ENCODE peak calls at places on chromosomes 7 and 10, in four cellular contexts. P is A549; L is cardiac fibroblast; U is CD8-positive, alpha-beta T cell. G is an unnamed sample.

GRCh38 chr7:5143935-5144903 is 45.8 kb upstream of the WIPI2 start:
- DNase-seq in P (no peak), U (peak), L (peak), G (no peak)

GRCh38 chr7:110623436-110623835 is 467.5 kb upstream of the LRRN3 start:
- DNase-seq in L (no peak), U (no peak), P (no peak), G (peak)

GRCh38 chr10:48523212-48523819 is 81.6 kb downstream of the ARHGAP22 start:
- DNase-seq in P (peak), L (peak), U (no peak), G (peak)

GRCh38 chr10:121860810-121861209 is 67.0 kb downstream of the ATE1 start:
- DNase-seq in P (no peak), L (no peak), U (no peak), G (no peak)

GRCh38 chr7:97015787-97016391 is 8.7 kb downstream of the DLX5 start:
- DNase-seq in P (no peak), U (no peak), L (no peak), G (no peak)

GRCh38 chr7:9981950-9982349 is 991.7 kb upstream of the PHF14 start:
- DNase-seq in U (no peak), P (no peak), L (no peak), G (no peak)

GRCh38 chr10:48599830-48600134 is 5.1 kb downstream of the ARHGAP22 start:
- DNase-seq in U (no peak), P (no peak), L (peak), G (peak)

GRCh38 chr10:44262551-44263251 is 122.2 kb downstream of the CXCL12 start:
- DNase-seq in P (no peak), L (no peak), U (no peak), G (no peak)

GRCh38 chr7:80147543-80148376 is 13.1 kb downstream of the GNAI1 start:
- DNase-seq in U (no peak), L (peak), P (no peak), G (peak)

GRCh38 chr10:119161680-119162079 is 3.8 kb downstream of the SFXN4 start:
- DNase-seq in U (no peak), L (peak), P (no peak), G (peak)

GRCh38 chr7:4361774-4362173 is 320.3 kb upstream of the FOXK1 start:
- DNase-seq in L (no peak), U (no peak), P (peak), G (no peak)

GRCh38 chr7:127608446-127608845 is 9.5 kb downstream of the PAX4 start:
- DNase-seq in U (no peak), L (no peak), P (no peak), G (no peak)

GRCh38 chr7:30047124-30047523 is 18.9 kb downstream of the PLEKHA8 start:
- DNase-seq in P (no peak), U (no peak), L (no peak), G (no peak)

GRCh38 chr7:22574756-22575517 is 74.9 kb upstream of the STEAP1B start:
- DNase-seq in L (peak), P (no peak), U (no peak), G (no peak)

GRCh38 chr10:124731551-124731950 is 12.6 kb downstream of the FAM53B start:
- DNase-seq in P (no peak), L (no peak), U (no peak), G (no peak)

GRCh38 chr10:71725998-71726672 is 6.6 kb upstream of the C10orf105 start:
- DNase-seq in L (peak), U (peak), P (peak), G (peak)

GRCh38 chr10:132030898-132031463 is 34.8 kb upstream of the JAKMIP3 start:
- DNase-seq in P (no peak), U (no peak), L (no peak), G (peak)

GRCh38 chr7:68507644-68508043 is 1090.6 kb upstream of the AUTS2 start:
- DNase-seq in U (no peak), L (no peak), P (no peak), G (no peak)

DNA sequence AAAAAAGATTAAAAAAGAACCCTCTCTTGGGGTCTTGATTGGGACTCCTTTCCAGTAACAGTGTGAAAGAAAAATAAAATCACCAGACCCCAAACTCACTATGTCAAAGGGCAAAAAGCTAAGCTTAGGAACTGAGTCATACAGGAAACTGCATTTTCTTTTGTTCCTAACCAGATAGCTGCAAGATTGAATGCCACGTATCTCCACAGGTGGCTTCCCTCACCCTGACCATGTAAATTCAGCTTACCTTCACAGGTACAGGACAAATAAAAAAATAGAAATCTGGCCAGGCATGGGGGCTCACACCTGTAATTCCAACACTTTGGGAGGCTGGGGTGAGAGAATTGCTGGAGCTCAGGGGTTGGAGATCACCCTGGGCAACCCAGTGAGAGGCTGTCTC is 32.5 kb upstream of the EIF4H start:
- DNase-seq in L (peak), P (no peak), U (no peak), G (peak)
- TF ChIP-seq CTCF in L (no peak), P (no peak), U (no peak), G (no peak)

GRCh38 chr10:11152801-11153200 is 135.1 kb downstream of the CELF2 start:
- DNase-seq in P (no peak), L (no peak), U (no peak), G (no peak)

GRCh38 chr10:11154809-11155208 is 137.1 kb downstream of the CELF2 start:
- DNase-seq in P (no peak), U (no peak), L (no peak), G (peak)

GRCh38 chr10:11153245-11153644 is 135.6 kb downstream of the CELF2 start:
- DNase-seq in P (no peak), U (no peak), L (no peak), G (no peak)

GRCh38 chr10:11154333-11154732 is 136.7 kb downstream of the CELF2 start:
- DNase-seq in L (no peak), P (no peak), U (peak), G (no peak)

GRCh38 chr10:11153766-11154165 is 136.1 kb downstream of the CELF2 start:
- DNase-seq in L (no peak), P (no peak), U (no peak), G (no peak)
- TF ChIP-seq CTCF in L (no peak), P (no peak), U (no peak), G (no peak)

DNA sequence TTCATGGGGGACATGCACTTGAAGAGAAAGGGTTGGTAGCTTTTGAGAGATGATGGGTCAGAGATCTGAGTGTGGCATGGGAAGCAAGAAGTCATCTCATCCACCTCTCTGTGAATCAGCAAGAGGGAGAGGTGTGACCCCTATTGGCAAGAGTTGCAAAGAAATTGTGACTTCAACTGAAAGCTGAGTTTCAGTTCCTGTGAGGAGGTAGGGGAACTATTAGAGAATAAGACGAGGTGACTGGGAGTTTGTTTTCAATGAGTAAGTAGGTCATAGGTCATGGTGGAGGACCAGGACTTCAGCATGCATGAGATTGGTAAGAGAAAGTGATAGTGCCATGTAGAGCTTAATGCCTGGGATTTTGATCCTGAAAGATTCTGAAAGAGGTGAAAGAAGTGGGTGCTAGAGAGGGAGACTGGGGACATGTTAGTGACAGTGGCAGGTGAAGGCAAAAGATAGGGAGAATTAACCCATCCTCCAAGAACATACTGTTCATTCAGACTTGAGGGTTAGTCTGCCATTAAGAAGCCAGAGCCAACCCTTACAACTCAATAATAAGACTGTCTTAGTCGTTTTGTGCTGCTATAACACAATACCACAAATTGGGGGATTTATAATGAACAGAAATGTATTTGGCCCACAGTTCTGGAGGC is 75.5 kb upstream of the CAPZA2 start:
- DNase-seq in L (peak), P (no peak), U (no peak), G (peak)
- TF ChIP-seq CTCF in L (peak), P (peak), U (no peak), G (no peak)

DNA sequence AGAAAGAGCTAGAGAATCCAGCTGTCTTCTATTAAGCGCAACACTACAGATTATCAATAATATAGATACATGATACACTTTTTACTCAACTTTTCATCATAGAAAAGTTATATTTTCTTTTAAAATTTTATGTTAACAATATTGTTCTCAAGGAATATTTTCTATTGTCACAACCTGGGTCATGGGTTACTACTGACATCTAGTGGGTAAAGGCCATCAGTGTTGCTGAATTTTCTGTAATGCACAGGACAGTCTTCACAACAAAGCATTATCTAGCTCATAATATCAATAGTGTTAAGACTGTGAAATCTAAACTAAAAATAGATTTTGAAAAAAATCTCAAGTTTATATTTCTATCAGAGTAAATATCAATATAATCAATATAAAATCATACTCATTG is 209.8 kb downstream of the ZNF33B start:
- DNase-seq in P (no peak), L (peak), U (no peak), G (peak)
- TF ChIP-seq CTCF in P (peak), L (peak), U (no peak), G (peak)

DNA sequence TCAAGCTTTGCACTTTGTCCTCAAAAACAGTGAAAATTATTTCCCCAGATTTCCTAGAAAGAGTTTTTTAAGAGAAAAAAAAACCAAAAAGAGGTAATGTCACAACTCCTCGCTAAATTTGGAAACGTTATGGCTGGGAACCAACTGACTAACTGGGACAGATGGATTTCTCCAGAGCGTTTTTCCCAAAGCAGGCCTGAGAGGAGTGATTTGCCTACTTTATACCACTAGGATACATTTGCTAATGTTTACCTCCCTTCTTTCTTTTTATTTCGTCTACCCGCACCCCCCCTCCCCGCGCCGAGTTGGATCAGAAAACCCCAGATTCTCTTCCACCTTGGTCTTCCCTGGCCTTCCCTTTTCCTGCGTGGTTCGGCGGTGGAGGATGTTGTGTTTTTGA is 7.2 kb downstream of the CPA2 start:
- DNase-seq in U (no peak), P (no peak), L (peak), G (peak)
- TF ChIP-seq CTCF in U (no peak), P (no peak), L (peak), G (no peak)

GRCh38 chr10:84606428-84606827 is 278.0 kb downstream of the CCSER2 start:
- DNase-seq in U (no peak), P (no peak), L (no peak), G (no peak)
- TF ChIP-seq CTCF in U (no peak), P (no peak), L (no peak), G (no peak)

GRCh38 chr10:96263173-96263572 is 8.2 kb downstream of the BLNK start:
- DNase-seq in U (no peak), P (no peak), L (no peak), G (no peak)

GRCh38 chr10:96266118-96266770 is 5.1 kb downstream of the BLNK start:
- DNase-seq in U (no peak), P (no peak), L (no peak), G (no peak)

GRCh38 chr10:96267234-96267705 is 4.1 kb downstream of the BLNK start:
- DNase-seq in P (no peak), U (no peak), L (no peak), G (peak)

GRCh38 chr10:96263684-96264083 is 7.7 kb downstream of the BLNK start:
- DNase-seq in L (no peak), P (no peak), U (no peak), G (no peak)

GRCh38 chr10:96264938-96265337 is 6.4 kb downstream of the BLNK start:
- DNase-seq in L (no peak), P (no peak), U (no peak), G (no peak)
- TF ChIP-seq CTCF in L (no peak), P (no peak), U (no peak), G (no peak)

DNA sequence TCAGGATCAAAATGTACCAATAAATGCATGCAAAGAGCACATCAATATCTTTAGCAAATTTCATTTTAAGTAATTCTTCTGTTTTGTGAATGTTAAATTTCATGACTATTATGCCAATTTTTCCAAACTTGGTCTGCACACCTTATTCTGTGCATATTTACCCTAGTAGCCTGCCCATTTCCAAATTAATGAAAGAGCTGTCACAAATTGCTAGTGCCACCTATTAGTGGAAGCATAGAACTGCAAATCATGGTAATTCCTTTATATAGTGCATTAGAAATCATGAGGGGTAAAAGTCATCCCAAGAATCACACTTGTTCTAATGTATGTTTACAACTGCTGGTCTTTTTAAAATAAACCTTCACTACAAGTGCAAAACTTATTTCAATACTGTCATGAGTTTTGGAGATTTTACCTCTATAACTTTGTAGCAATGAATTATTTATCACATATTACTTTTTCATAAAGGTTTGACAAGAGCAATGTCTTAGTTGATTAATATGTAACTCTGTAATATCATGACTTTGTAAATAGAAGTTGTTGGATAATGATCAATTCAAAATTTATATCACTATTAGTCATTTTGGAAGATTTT is 5.7 kb downstream of the SEMA3A start:
- DNase-seq in L (peak), U (no peak), P (no peak), G (peak)
- TF ChIP-seq CTCF in L (peak), U (no peak), P (peak), G (peak)